ENCODE peak calls at places on chromosome X, in six cellular contexts. One of them, this sample, is unnamed.

GRCh38 chrX:142036111-142036510 is 132.4 kb downstream of the MAGEC1 start:
- DNase-seq in heart left ventricle: no peak
- DNase-seq in cardiac muscle cell: no peak
- DNase-seq in astrocyte of the spinal cord: peak; percentile 66
- DNase-seq in nephron progenitor cell: no peak
- DNase-seq in dorsolateral prefrontal cortex: no peak
- DNase-seq in this sample: no peak

GRCh38 chrX:150767475-150768131 is 74.4 kb downstream of the MTMR1 start:
- DNase-seq in cardiac muscle cell: no peak
- DNase-seq in heart left ventricle: no peak
- DNase-seq in astrocyte of the spinal cord: peak; percentile 74
- DNase-seq in nephron progenitor cell: no peak
- DNase-seq in dorsolateral prefrontal cortex: no peak
- DNase-seq in this sample: no peak

GRCh38 chrX:152821145-152821765 is 9.3 kb downstream of the CETN2 start:
- DNase-seq in nephron progenitor cell: peak; percentile 55
- DNase-seq in dorsolateral prefrontal cortex: no peak
- DNase-seq in astrocyte of the spinal cord: no peak
- DNase-seq in cardiac muscle cell: peak; percentile 59
- DNase-seq in heart left ventricle: no peak
- DNase-seq in this sample: peak; percentile 63

GRCh38 chrX:150635952-150636351 is 57.2 kb upstream of the MTMR1 start:
- DNase-seq in nephron progenitor cell: no peak
- DNase-seq in cardiac muscle cell: no peak
- DNase-seq in astrocyte of the spinal cord: peak; percentile 68
- DNase-seq in heart left ventricle: no peak
- DNase-seq in dorsolateral prefrontal cortex: no peak
- DNase-seq in this sample: no peak

GRCh38 chrX:102672876-102673275 is 21.6 kb downstream of the GPRASP1 start:
- DNase-seq in nephron progenitor cell: no peak
- DNase-seq in dorsolateral prefrontal cortex: no peak
- DNase-seq in heart left ventricle: no peak
- DNase-seq in astrocyte of the spinal cord: no peak
- DNase-seq in cardiac muscle cell: no peak
- DNase-seq in this sample: no peak

GRCh38 chrX:667360-667759 is 36.8 kb downstream of the SHOX start:
- DNase-seq in astrocyte of the spinal cord: no peak
- DNase-seq in cardiac muscle cell: no peak
- DNase-seq in heart left ventricle: no peak
- DNase-seq in nephron progenitor cell: no peak
- DNase-seq in dorsolateral prefrontal cortex: no peak
- DNase-seq in this sample: no peak

GRCh38 chrX:115894087-115894486 is 276.5 kb upstream of the AGTR2 start:
- DNase-seq in astrocyte of the spinal cord: peak; percentile 52
- DNase-seq in dorsolateral prefrontal cortex: no peak
- DNase-seq in nephron progenitor cell: no peak
- DNase-seq in heart left ventricle: no peak
- DNase-seq in cardiac muscle cell: no peak
- DNase-seq in this sample: no peak

GRCh38 chrX:15989716-15990115 is 133.6 kb upstream of the GRPR start:
- DNase-seq in nephron progenitor cell: no peak
- DNase-seq in astrocyte of the spinal cord: no peak
- DNase-seq in cardiac muscle cell: no peak
- DNase-seq in heart left ventricle: no peak
- DNase-seq in dorsolateral prefrontal cortex: no peak
- DNase-seq in this sample: no peak

GRCh38 chrX:110794601-110795000 is 1.0 kb downstream of the CHRDL1 start:
- DNase-seq in astrocyte of the spinal cord: no peak
- DNase-seq in heart left ventricle: no peak
- DNase-seq in cardiac muscle cell: no peak
- DNase-seq in dorsolateral prefrontal cortex: no peak
- DNase-seq in nephron progenitor cell: no peak
- DNase-seq in this sample: no peak

GRCh38 chrX:65196758-65197371 is 220.6 kb upstream of the ZC4H2 start:
- DNase-seq in astrocyte of the spinal cord: no peak
- DNase-seq in nephron progenitor cell: peak; percentile 53
- DNase-seq in cardiac muscle cell: peak; percentile 61
- DNase-seq in dorsolateral prefrontal cortex: no peak
- DNase-seq in heart left ventricle: no peak
- DNase-seq in this sample: peak; percentile 58

GRCh38 chrX:134570899-134571298 is 87.4 kb downstream of the PLAC1 start:
- DNase-seq in dorsolateral prefrontal cortex: no peak
- DNase-seq in heart left ventricle: no peak
- DNase-seq in cardiac muscle cell: no peak
- DNase-seq in astrocyte of the spinal cord: no peak
- DNase-seq in nephron progenitor cell: no peak
- DNase-seq in this sample: no peak

GRCh38 chrX:25112156-25112555 is 96.4 kb upstream of the ARX start:
- DNase-seq in nephron progenitor cell: no peak
- DNase-seq in dorsolateral prefrontal cortex: no peak
- DNase-seq in astrocyte of the spinal cord: no peak
- DNase-seq in cardiac muscle cell: no peak
- DNase-seq in heart left ventricle: no peak
- DNase-seq in this sample: no peak

GRCh38 chrX:36534900-36535299 is 473.3 kb upstream of the FAM47C start:
- DNase-seq in cardiac muscle cell: no peak
- DNase-seq in heart left ventricle: no peak
- DNase-seq in dorsolateral prefrontal cortex: no peak
- DNase-seq in astrocyte of the spinal cord: no peak
- DNase-seq in nephron progenitor cell: no peak
- DNase-seq in this sample: no peak

GRCh38 chrX:46554942-46555341 is 9.7 kb upstream of the ZNF674 start:
- DNase-seq in nephron progenitor cell: no peak
- DNase-seq in cardiac muscle cell: no peak
- DNase-seq in astrocyte of the spinal cord: peak; percentile 31
- DNase-seq in dorsolateral prefrontal cortex: no peak
- DNase-seq in heart left ventricle: no peak
- DNase-seq in this sample: no peak
- TF ChIP-seq CTCF in nephron progenitor cell: no peak
- TF ChIP-seq CTCF in cardiac muscle cell: peak; percentile 27
- TF ChIP-seq CTCF in astrocyte of the spinal cord: no peak
- TF ChIP-seq CTCF in dorsolateral prefrontal cortex: peak; percentile 42
- TF ChIP-seq CTCF in heart left ventricle: peak; percentile 47
- TF ChIP-seq CTCF in this sample: no peak

GRCh38 chrX:97909245-97909644 is 1025.5 kb downstream of the RPA4 start:
- DNase-seq in cardiac muscle cell: no peak
- DNase-seq in nephron progenitor cell: no peak
- DNase-seq in heart left ventricle: no peak
- DNase-seq in astrocyte of the spinal cord: no peak
- DNase-seq in dorsolateral prefrontal cortex: no peak
- DNase-seq in this sample: no peak

GRCh38 chrX:97907791-97908190 is 1024.1 kb downstream of the RPA4 start:
- DNase-seq in nephron progenitor cell: no peak
- DNase-seq in cardiac muscle cell: no peak
- DNase-seq in astrocyte of the spinal cord: no peak
- DNase-seq in heart left ventricle: no peak
- DNase-seq in dorsolateral prefrontal cortex: no peak
- DNase-seq in this sample: no peak
- TF ChIP-seq CTCF in nephron progenitor cell: no peak
- TF ChIP-seq CTCF in cardiac muscle cell: no peak
- TF ChIP-seq CTCF in astrocyte of the spinal cord: no peak
- TF ChIP-seq CTCF in heart left ventricle: no peak
- TF ChIP-seq CTCF in dorsolateral prefrontal cortex: no peak
- TF ChIP-seq CTCF in this sample: no peak

DNA sequence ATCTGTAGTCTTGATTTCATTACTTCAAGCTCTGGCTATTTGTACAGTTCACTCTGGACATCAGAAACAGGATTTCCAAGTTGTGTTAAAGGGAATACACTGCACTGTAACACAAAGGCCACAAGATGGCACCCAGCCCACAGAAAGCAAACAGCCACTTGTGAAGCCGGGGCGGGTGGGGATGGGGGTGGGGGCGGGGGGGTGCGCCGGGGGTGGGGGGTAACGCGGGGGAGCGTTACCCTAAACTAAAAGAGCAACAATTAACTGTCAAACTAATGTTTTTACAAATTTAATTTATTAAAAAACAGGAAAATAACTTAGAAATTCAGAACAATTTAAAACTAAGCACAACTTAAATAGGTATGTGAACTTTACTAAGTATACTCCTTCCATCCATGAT is 27.3 kb downstream of the PRDX4 start:
- DNase-seq in cardiac muscle cell: peak; percentile 73
- DNase-seq in nephron progenitor cell: peak; percentile 44
- DNase-seq in astrocyte of the spinal cord: peak; percentile 54
- DNase-seq in dorsolateral prefrontal cortex: peak; percentile 32
- DNase-seq in heart left ventricle: peak; percentile 44
- DNase-seq in this sample: peak; percentile 10
- TF ChIP-seq CTCF in cardiac muscle cell: peak; percentile 36
- TF ChIP-seq CTCF in nephron progenitor cell: peak; percentile 50
- TF ChIP-seq CTCF in astrocyte of the spinal cord: peak; percentile 59
- TF ChIP-seq CTCF in dorsolateral prefrontal cortex: peak; percentile 50
- TF ChIP-seq CTCF in heart left ventricle: peak; percentile 54
- TF ChIP-seq CTCF in this sample: no peak

GRCh38 chrX:138127314-138127713 is 561.4 kb downstream of the ZIC3 start:
- DNase-seq in nephron progenitor cell: no peak
- DNase-seq in astrocyte of the spinal cord: peak; percentile 28
- DNase-seq in heart left ventricle: no peak
- DNase-seq in dorsolateral prefrontal cortex: no peak
- DNase-seq in cardiac muscle cell: no peak
- DNase-seq in this sample: no peak

GRCh38 chrX:138128025-138128671 is 562.2 kb downstream of the ZIC3 start:
- DNase-seq in dorsolateral prefrontal cortex: no peak
- DNase-seq in heart left ventricle: no peak
- DNase-seq in nephron progenitor cell: peak; percentile 21
- DNase-seq in cardiac muscle cell: peak; percentile 47
- DNase-seq in astrocyte of the spinal cord: peak; percentile 41
- DNase-seq in this sample: peak; percentile 19
- TF ChIP-seq CTCF in dorsolateral prefrontal cortex: peak; percentile 58
- TF ChIP-seq CTCF in heart left ventricle: peak; percentile 54
- TF ChIP-seq CTCF in nephron progenitor cell: peak; percentile 64
- TF ChIP-seq CTCF in cardiac muscle cell: peak; percentile 53
- TF ChIP-seq CTCF in astrocyte of the spinal cord: peak; percentile 65
- TF ChIP-seq CTCF in this sample: peak; percentile 63

DNA sequence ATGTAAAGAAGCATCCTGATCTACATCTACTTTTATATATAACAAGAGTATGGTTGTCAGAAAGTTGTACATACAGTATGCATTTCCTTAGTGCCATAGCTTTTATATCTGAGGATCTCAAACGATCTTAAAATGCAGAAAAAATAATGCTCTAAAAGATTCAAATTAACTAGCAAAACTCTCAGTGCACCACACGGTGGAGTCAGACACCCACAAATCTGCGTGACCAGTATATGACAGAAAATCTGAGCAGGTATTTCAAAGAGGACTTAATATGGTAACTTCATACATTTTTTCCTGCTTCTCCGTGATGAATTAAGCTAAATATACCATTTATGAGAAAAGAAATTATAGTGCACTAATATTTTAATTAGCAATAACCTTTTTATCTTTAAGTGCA is 803.0 kb downstream of the DMD start:
- DNase-seq in dorsolateral prefrontal cortex: no peak
- DNase-seq in nephron progenitor cell: no peak
- DNase-seq in cardiac muscle cell: no peak
- DNase-seq in heart left ventricle: no peak
- DNase-seq in astrocyte of the spinal cord: no peak
- DNase-seq in this sample: peak; percentile 3
- TF ChIP-seq CTCF in dorsolateral prefrontal cortex: peak; percentile 32
- TF ChIP-seq CTCF in nephron progenitor cell: no peak
- TF ChIP-seq CTCF in cardiac muscle cell: no peak
- TF ChIP-seq CTCF in heart left ventricle: no peak
- TF ChIP-seq CTCF in astrocyte of the spinal cord: no peak
- TF ChIP-seq CTCF in this sample: no peak

DNA sequence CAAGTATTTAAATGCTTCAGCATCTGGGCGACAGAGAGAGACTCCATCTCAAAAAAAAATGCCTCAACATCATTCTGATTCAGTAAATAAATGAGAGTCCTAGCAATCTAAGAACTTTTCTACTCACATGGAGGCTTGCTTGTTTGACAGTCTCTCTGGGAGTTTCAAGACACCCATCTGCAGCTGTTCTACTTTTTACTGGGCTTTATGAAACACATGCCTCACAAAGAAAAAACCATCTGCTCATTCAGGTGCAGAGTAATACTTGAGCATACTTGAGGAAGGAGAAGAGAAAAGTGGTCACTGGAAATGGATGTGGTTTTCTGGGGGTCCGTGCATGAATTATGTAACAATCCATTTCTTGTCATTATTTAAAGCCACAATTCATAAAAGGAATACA is 87.2 kb upstream of the DDX53 start:
- DNase-seq in astrocyte of the spinal cord: no peak
- DNase-seq in nephron progenitor cell: no peak
- DNase-seq in dorsolateral prefrontal cortex: no peak
- DNase-seq in heart left ventricle: no peak
- DNase-seq in cardiac muscle cell: no peak
- DNase-seq in this sample: no peak
- TF ChIP-seq CTCF in astrocyte of the spinal cord: no peak
- TF ChIP-seq CTCF in nephron progenitor cell: no peak
- TF ChIP-seq CTCF in dorsolateral prefrontal cortex: no peak
- TF ChIP-seq CTCF in heart left ventricle: no peak
- TF ChIP-seq CTCF in cardiac muscle cell: no peak
- TF ChIP-seq CTCF in this sample: no peak

DNA sequence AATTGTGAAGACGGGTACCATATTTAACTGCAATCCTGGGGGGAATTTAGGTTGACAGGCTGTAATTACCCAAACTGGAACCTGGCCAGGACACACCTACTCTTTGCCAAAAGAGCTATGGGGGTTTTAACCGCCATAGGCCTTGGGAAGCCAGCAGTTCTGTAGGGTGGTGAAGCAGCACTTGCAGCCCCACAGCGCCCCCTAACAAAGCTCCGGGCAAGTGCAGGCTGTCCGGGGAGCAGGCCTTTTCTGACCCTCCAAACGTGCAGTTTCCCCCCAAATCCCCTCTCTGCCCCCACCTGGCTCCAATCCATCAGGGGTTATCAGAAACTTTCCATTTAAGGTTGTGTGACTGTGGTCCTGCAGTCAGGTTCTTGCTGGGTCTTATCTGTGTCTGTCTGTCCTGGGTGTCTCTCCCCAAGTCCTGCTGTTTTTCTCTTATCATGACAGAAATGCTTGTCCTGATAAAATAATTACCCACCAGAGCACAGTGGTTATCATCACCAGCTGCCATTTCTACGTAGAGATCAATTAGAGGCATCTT is 350.9 kb downstream of the MID1IP1 start:
- DNase-seq in heart left ventricle: no peak
- DNase-seq in nephron progenitor cell: peak; percentile 77
- DNase-seq in dorsolateral prefrontal cortex: no peak
- DNase-seq in astrocyte of the spinal cord: no peak
- DNase-seq in cardiac muscle cell: peak; percentile 76
- DNase-seq in this sample: peak; percentile 68
- TF ChIP-seq CTCF in heart left ventricle: peak; percentile 48
- TF ChIP-seq CTCF in nephron progenitor cell: peak; percentile 59
- TF ChIP-seq CTCF in dorsolateral prefrontal cortex: peak; percentile 29
- TF ChIP-seq CTCF in astrocyte of the spinal cord: peak; percentile 51
- TF ChIP-seq CTCF in cardiac muscle cell: peak; percentile 49
- TF ChIP-seq CTCF in this sample: peak; percentile 66

DNA sequence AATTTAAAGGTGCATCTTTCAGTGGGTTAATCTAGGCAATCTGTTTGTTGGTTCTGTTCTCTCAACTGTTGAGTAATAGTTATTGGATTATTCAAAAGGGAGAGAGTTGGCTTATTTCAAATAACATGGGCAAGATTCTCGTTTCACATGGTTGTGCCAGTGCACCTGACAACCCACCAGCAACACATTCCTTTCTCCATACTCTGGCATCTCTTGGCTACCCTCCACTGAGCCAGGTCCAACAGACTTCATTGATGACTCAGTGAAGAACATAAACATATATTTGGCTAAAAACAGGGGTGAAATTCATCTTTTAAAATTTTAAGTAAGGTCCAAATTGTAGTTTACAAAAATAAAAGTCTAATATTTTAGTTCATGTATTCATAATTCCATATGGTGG is 967.2 kb downstream of the RPA4 start:
- DNase-seq in astrocyte of the spinal cord: no peak
- DNase-seq in heart left ventricle: no peak
- DNase-seq in cardiac muscle cell: no peak
- DNase-seq in dorsolateral prefrontal cortex: no peak
- DNase-seq in nephron progenitor cell: no peak
- DNase-seq in this sample: no peak
- TF ChIP-seq CTCF in astrocyte of the spinal cord: no peak
- TF ChIP-seq CTCF in heart left ventricle: no peak
- TF ChIP-seq CTCF in cardiac muscle cell: no peak
- TF ChIP-seq CTCF in dorsolateral prefrontal cortex: no peak
- TF ChIP-seq CTCF in nephron progenitor cell: no peak
- TF ChIP-seq CTCF in this sample: no peak